ENCODE peak calls at places on chromosomes 5 and 9, in seven cellular contexts. M is choroid plexus epithelial cell; C is cardiac septum; Z is epithelial cell of esophagus; B is chondrocyte; K is right cardiac atrium; L is CD4-positive, alpha-beta T cell. X is an unnamed sample.

GRCh38 chr5:72445969-72446368 is 61.2 kb downstream of the ZNF366 start:
- DNase-seq in Z (no peak), M (no peak), C (no peak), L (no peak), B (no peak), K (no peak), X (no peak)

GRCh38 chr5:131473731-131474130 is 161.3 kb downstream of the RAPGEF6 start:
- DNase-seq in C (no peak), M (no peak), Z (no peak), L (no peak), B (no peak), K (no peak), X (no peak)

GRCh38 chr5:56329652-56330051 is 96.5 kb upstream of the ANKRD55 start:
- DNase-seq in Z (peak), L (no peak), C (no peak), B (no peak), M (no peak), K (no peak), X (no peak)

GRCh38 chr5:128695791-128696520 is 157.9 kb upstream of the FBN2 start:
- DNase-seq in Z (no peak), C (no peak), L (no peak), M (peak), B (no peak), K (no peak), X (no peak)

GRCh38 chr9:107994638-107995037 is 505.1 kb upstream of the KLF4 start:
- DNase-seq in Z (no peak), B (no peak), M (no peak), L (no peak), C (no peak), K (no peak), X (no peak)

GRCh38 chr5:59099270-59099994 is 516.6 kb downstream of the RAB3C start:
- DNase-seq in C (no peak), M (peak), K (no peak), B (no peak), Z (peak), L (no peak), X (no peak)

GRCh38 chr5:106481375-106481774 is 1189.4 kb downstream of the EFNA5 start:
- DNase-seq in K (no peak), C (no peak), M (peak), L (no peak), Z (peak), B (no peak), X (no peak)

GRCh38 chr9:130732131-130732530 is 38.6 kb downstream of the EXOSC2 start:
- DNase-seq in B (no peak), K (no peak), C (no peak), M (peak), L (no peak), Z (peak), X (no peak)

GRCh38 chr5:171521219-171521633 is 101.8 kb downstream of the FGF18 start:
- DNase-seq in Z (peak), K (no peak), L (no peak), B (no peak), M (peak), C (no peak), X (no peak)

GRCh38 chr5:74954919-74955318 is 88.7 kb upstream of the FAM169A start:
- DNase-seq in M (peak), C (no peak), B (no peak), L (no peak), K (no peak), Z (peak), X (no peak)

GRCh38 chr9:128001411-128002298 is 20.9 kb upstream of the EEIG1 start:
- DNase-seq in Z (peak), B (no peak), C (no peak), M (peak), K (no peak), L (no peak), X (no peak)

GRCh38 chr5:174571662-174572397 is 152.6 kb upstream of the MSX2 start:
- DNase-seq in K (peak), M (peak), C (peak), L (no peak), Z (peak), B (no peak), X (peak)

GRCh38 chr9:120436937-120437592 is 142.9 kb downstream of the CDK5RAP2 start:
- DNase-seq in L (no peak), Z (no peak), K (peak), C (peak), M (no peak), B (no peak), X (peak)

GRCh38 chr5:172834570-172835245 is 657 bp downstream of the ERGIC1 start:
- DNase-seq in K (no peak), M (peak), Z (no peak), L (no peak), B (peak), C (peak), X (peak)

GRCh38 chr5:65459995-65460394 is 21.7 kb downstream of the ADAMTS6 start:
- DNase-seq in L (no peak), C (no peak), B (no peak), K (no peak), Z (no peak), M (peak), X (no peak)